ENCODE peak calls at places on chromosome 14, in nine cellular contexts. One of them, this sample, is unnamed.

GRCh38 chr14:91872011-91872476 is 4.7 kb upstream of the TC2N start:
- DNase-seq in mucosa of descending colon: no peak
- DNase-seq in MM.1S: no peak
- DNase-seq in HCT116: no peak
- DNase-seq in right atrium auricular region: no peak
- DNase-seq in WERI-Rb-1: no peak
- DNase-seq in SK-N-SH: no peak
- DNase-seq in body of pancreas: peak; percentile 88
- DNase-seq in mammary epithelial cell: no peak
- DNase-seq in this sample: no peak

GRCh38 chr14:21197418-21198205 is 41.7 kb upstream of the OR5AU1 start:
- DNase-seq in mucosa of descending colon: no peak
- DNase-seq in MM.1S: no peak
- DNase-seq in HCT116: no peak
- DNase-seq in right atrium auricular region: no peak
- DNase-seq in WERI-Rb-1: no peak
- DNase-seq in SK-N-SH: no peak
- DNase-seq in body of pancreas: no peak
- DNase-seq in mammary epithelial cell: no peak
- DNase-seq in this sample: peak; percentile 25

GRCh38 chr14:24542346-24542936 is 33.6 kb downstream of the CTSG start:
- DNase-seq in mucosa of descending colon: no peak
- DNase-seq in MM.1S: no peak
- DNase-seq in HCT116: no peak
- DNase-seq in right atrium auricular region: no peak
- DNase-seq in WERI-Rb-1: no peak
- DNase-seq in SK-N-SH: no peak
- DNase-seq in body of pancreas: no peak
- DNase-seq in mammary epithelial cell: peak; percentile 93
- DNase-seq in this sample: no peak

GRCh38 chr14:31189346-31190219 is 18.0 kb downstream of the HECTD1 start:
- DNase-seq in mucosa of descending colon: no peak
- DNase-seq in MM.1S: no peak
- DNase-seq in HCT116: no peak
- DNase-seq in right atrium auricular region: no peak
- DNase-seq in WERI-Rb-1: no peak
- DNase-seq in SK-N-SH: no peak
- DNase-seq in body of pancreas: no peak
- DNase-seq in mammary epithelial cell: no peak
- DNase-seq in this sample: no peak

GRCh38 chr14:51603495-51603894 is 48.2 kb upstream of the FRMD6 start:
- DNase-seq in mucosa of descending colon: no peak
- DNase-seq in MM.1S: no peak
- DNase-seq in HCT116: no peak
- DNase-seq in right atrium auricular region: no peak
- DNase-seq in WERI-Rb-1: no peak
- DNase-seq in SK-N-SH: no peak
- DNase-seq in body of pancreas: no peak
- DNase-seq in mammary epithelial cell: no peak
- DNase-seq in this sample: no peak

GRCh38 chr14:68814376-68815287 is 21.8 kb upstream of the ZFP36L1 start:
- DNase-seq in mucosa of descending colon: peak; percentile 75
- DNase-seq in MM.1S: no peak
- DNase-seq in HCT116: no peak
- DNase-seq in right atrium auricular region: peak; percentile 62
- DNase-seq in WERI-Rb-1: peak; percentile 66
- DNase-seq in SK-N-SH: peak; percentile 71
- DNase-seq in body of pancreas: peak; percentile 57
- DNase-seq in mammary epithelial cell: peak; percentile 11
- DNase-seq in this sample: peak; percentile 72

GRCh38 chr14:100159107-100159864 is at the start of gene DEGS2:
- DNase-seq in mucosa of descending colon: peak; percentile 79
- DNase-seq in MM.1S: peak; percentile 22
- DNase-seq in HCT116: no peak
- DNase-seq in right atrium auricular region: no peak
- DNase-seq in WERI-Rb-1: peak; percentile 57
- DNase-seq in SK-N-SH: peak; percentile 83
- DNase-seq in body of pancreas: peak; percentile 71
- DNase-seq in mammary epithelial cell: no peak
- DNase-seq in this sample: no peak

GRCh38 chr14:82657186-82657675 is 1123.6 kb upstream of the SEL1L start:
- DNase-seq in mucosa of descending colon: no peak
- DNase-seq in MM.1S: no peak
- DNase-seq in HCT116: no peak
- DNase-seq in right atrium auricular region: no peak
- DNase-seq in WERI-Rb-1: no peak
- DNase-seq in SK-N-SH: no peak
- DNase-seq in body of pancreas: no peak
- DNase-seq in mammary epithelial cell: no peak
- DNase-seq in this sample: no peak

GRCh38 chr14:74804219-74804825 is 41.2 kb downstream of the YLPM1 start:
- DNase-seq in mucosa of descending colon: no peak
- DNase-seq in MM.1S: peak; percentile 6
- DNase-seq in HCT116: peak; percentile 33
- DNase-seq in right atrium auricular region: no peak
- DNase-seq in WERI-Rb-1: no peak
- DNase-seq in SK-N-SH: peak; percentile 44
- DNase-seq in body of pancreas: no peak
- DNase-seq in mammary epithelial cell: peak; percentile 33
- DNase-seq in this sample: peak; percentile 67

GRCh38 chr14:31080060-31080459 is 53.9 kb upstream of the STRN3 start:
- DNase-seq in mucosa of descending colon: no peak
- DNase-seq in MM.1S: no peak
- DNase-seq in HCT116: no peak
- DNase-seq in right atrium auricular region: peak; percentile 16
- DNase-seq in WERI-Rb-1: no peak
- DNase-seq in SK-N-SH: no peak
- DNase-seq in body of pancreas: no peak
- DNase-seq in mammary epithelial cell: no peak
- DNase-seq in this sample: peak; percentile 36

GRCh38 chr14:23421594-23421993 is 13.5 kb upstream of the MYH6 start:
- DNase-seq in mucosa of descending colon: no peak
- DNase-seq in MM.1S: no peak
- DNase-seq in HCT116: no peak
- DNase-seq in right atrium auricular region: no peak
- DNase-seq in WERI-Rb-1: no peak
- DNase-seq in SK-N-SH: no peak
- DNase-seq in body of pancreas: no peak
- DNase-seq in mammary epithelial cell: no peak
- DNase-seq in this sample: no peak

GRCh38 chr14:76772300-76773187 is 11.3 kb downstream of the VASH1 start:
- DNase-seq in mucosa of descending colon: no peak
- DNase-seq in MM.1S: no peak
- DNase-seq in HCT116: no peak
- DNase-seq in right atrium auricular region: peak; percentile 88
- DNase-seq in WERI-Rb-1: no peak
- DNase-seq in SK-N-SH: no peak
- DNase-seq in body of pancreas: peak; percentile 9
- DNase-seq in mammary epithelial cell: no peak
- DNase-seq in this sample: peak; percentile 43

GRCh38 chr14:65485516-65485915 is 73.0 kb downstream of the FUT8 start:
- DNase-seq in mucosa of descending colon: no peak
- DNase-seq in MM.1S: no peak
- DNase-seq in HCT116: no peak
- DNase-seq in right atrium auricular region: no peak
- DNase-seq in WERI-Rb-1: no peak
- DNase-seq in SK-N-SH: no peak
- DNase-seq in body of pancreas: no peak
- DNase-seq in mammary epithelial cell: no peak
- DNase-seq in this sample: no peak

GRCh38 chr14:65487783-65488578 is 75.5 kb downstream of the FUT8 start:
- DNase-seq in mucosa of descending colon: no peak
- DNase-seq in MM.1S: no peak
- DNase-seq in HCT116: no peak
- DNase-seq in right atrium auricular region: no peak
- DNase-seq in WERI-Rb-1: no peak
- DNase-seq in SK-N-SH: no peak
- DNase-seq in body of pancreas: no peak
- DNase-seq in mammary epithelial cell: no peak
- DNase-seq in this sample: no peak

GRCh38 chr14:65483647-65484046 is 71.1 kb downstream of the FUT8 start:
- DNase-seq in mucosa of descending colon: no peak
- DNase-seq in MM.1S: no peak
- DNase-seq in HCT116: peak; percentile 10
- DNase-seq in right atrium auricular region: no peak
- DNase-seq in WERI-Rb-1: no peak
- DNase-seq in SK-N-SH: no peak
- DNase-seq in body of pancreas: no peak
- DNase-seq in mammary epithelial cell: peak; percentile 60
- DNase-seq in this sample: no peak

GRCh38 chr14:65482769-65483438 is 70.4 kb downstream of the FUT8 start:
- DNase-seq in mucosa of descending colon: no peak
- DNase-seq in MM.1S: no peak
- DNase-seq in HCT116: no peak
- DNase-seq in right atrium auricular region: no peak
- DNase-seq in WERI-Rb-1: no peak
- DNase-seq in SK-N-SH: no peak
- DNase-seq in body of pancreas: no peak
- DNase-seq in mammary epithelial cell: no peak
- DNase-seq in this sample: no peak

GRCh38 chr14:65486856-65487255 is 74.3 kb downstream of the FUT8 start:
- DNase-seq in mucosa of descending colon: no peak
- DNase-seq in MM.1S: no peak
- DNase-seq in HCT116: no peak
- DNase-seq in right atrium auricular region: no peak
- DNase-seq in WERI-Rb-1: no peak
- DNase-seq in SK-N-SH: no peak
- DNase-seq in body of pancreas: no peak
- DNase-seq in mammary epithelial cell: no peak
- DNase-seq in this sample: peak; percentile 25
- TF ChIP-seq CTCF in mucosa of descending colon: no peak
- TF ChIP-seq CTCF in MM.1S: no peak
- TF ChIP-seq CTCF in HCT116: no peak
- TF ChIP-seq CTCF in right atrium auricular region: no peak
- TF ChIP-seq CTCF in WERI-Rb-1: no peak
- TF ChIP-seq CTCF in SK-N-SH: no peak
- TF ChIP-seq CTCF in body of pancreas: no peak
- TF ChIP-seq CTCF in mammary epithelial cell: no peak
- TF ChIP-seq CTCF in this sample: no peak

DNA sequence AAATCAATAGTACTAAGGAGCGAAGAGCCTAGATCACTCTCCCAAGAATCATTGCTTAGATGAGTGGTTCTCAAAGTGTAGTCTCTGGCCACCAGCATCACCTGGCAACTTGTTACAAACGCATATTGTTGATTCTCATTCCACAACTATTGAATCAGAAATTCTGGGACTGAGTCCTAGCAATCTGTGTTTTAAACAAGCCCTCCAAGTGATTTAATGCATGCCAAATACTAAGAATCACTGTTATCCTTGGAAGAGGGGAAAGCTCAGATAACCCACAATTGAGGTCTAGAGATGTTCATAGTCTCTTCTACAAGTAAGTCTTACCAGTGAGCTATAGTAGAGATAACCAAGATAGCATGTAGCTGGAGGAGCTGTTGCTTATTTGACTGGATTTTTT is 666.6 kb downstream of the DIO2 start:
- DNase-seq in mucosa of descending colon: no peak
- DNase-seq in MM.1S: no peak
- DNase-seq in HCT116: no peak
- DNase-seq in right atrium auricular region: no peak
- DNase-seq in WERI-Rb-1: no peak
- DNase-seq in SK-N-SH: no peak
- DNase-seq in body of pancreas: no peak
- DNase-seq in mammary epithelial cell: no peak
- DNase-seq in this sample: peak; percentile 88
- H3K4me3 ChIP-seq in mucosa of descending colon: no peak overlapping the region
- H3K4me3 ChIP-seq in MM.1S: no peak overlapping the region
- H3K4me3 ChIP-seq in HCT116: no peak overlapping the region
- H3K4me3 ChIP-seq in right atrium auricular region: no peak overlapping the region
- H3K4me3 ChIP-seq in WERI-Rb-1: no peak overlapping the region
- H3K4me3 ChIP-seq in SK-N-SH: no peak overlapping the region
- H3K4me3 ChIP-seq in body of pancreas: no peak overlapping the region
- H3K4me3 ChIP-seq in mammary epithelial cell: no peak overlapping the region
- H3K4me3 ChIP-seq in this sample: no peak overlapping the region

GRCh38 chr14:102924632-102925588 is 2.4 kb downstream of the AMN start:
- DNase-seq in mucosa of descending colon: peak; percentile 48
- DNase-seq in MM.1S: no peak
- DNase-seq in HCT116: no peak
- DNase-seq in right atrium auricular region: no peak
- DNase-seq in WERI-Rb-1: no peak
- DNase-seq in SK-N-SH: no peak
- DNase-seq in body of pancreas: no peak
- DNase-seq in mammary epithelial cell: no peak
- DNase-seq in this sample: no peak
- TF ChIP-seq CTCF in mucosa of descending colon: no peak
- TF ChIP-seq CTCF in MM.1S: no peak
- TF ChIP-seq CTCF in HCT116: no peak
- TF ChIP-seq CTCF in right atrium auricular region: no peak
- TF ChIP-seq CTCF in WERI-Rb-1: peak; percentile 10
- TF ChIP-seq CTCF in SK-N-SH: peak; percentile 12
- TF ChIP-seq CTCF in body of pancreas: no peak
- TF ChIP-seq CTCF in mammary epithelial cell: no peak
- TF ChIP-seq CTCF in this sample: peak; percentile 18

GRCh38 chr14:78611796-78612571 is 441.8 kb downstream of the NRXN3 start:
- DNase-seq in mucosa of descending colon: no peak
- DNase-seq in MM.1S: no peak
- DNase-seq in HCT116: no peak
- DNase-seq in right atrium auricular region: no peak
- DNase-seq in WERI-Rb-1: no peak
- DNase-seq in SK-N-SH: no peak
- DNase-seq in body of pancreas: no peak
- DNase-seq in mammary epithelial cell: no peak
- DNase-seq in this sample: no peak

GRCh38 chr14:78608998-78609787 is 439.0 kb downstream of the NRXN3 start:
- DNase-seq in mucosa of descending colon: no peak
- DNase-seq in MM.1S: no peak
- DNase-seq in HCT116: no peak
- DNase-seq in right atrium auricular region: no peak
- DNase-seq in WERI-Rb-1: no peak
- DNase-seq in SK-N-SH: no peak
- DNase-seq in body of pancreas: no peak
- DNase-seq in mammary epithelial cell: no peak
- DNase-seq in this sample: no peak

GRCh38 chr14:78614651-78615050 is 444.5 kb downstream of the NRXN3 start:
- DNase-seq in mucosa of descending colon: no peak
- DNase-seq in MM.1S: no peak
- DNase-seq in HCT116: no peak
- DNase-seq in right atrium auricular region: no peak
- DNase-seq in WERI-Rb-1: no peak
- DNase-seq in SK-N-SH: no peak
- DNase-seq in body of pancreas: no peak
- DNase-seq in mammary epithelial cell: no peak
- DNase-seq in this sample: no peak

GRCh38 chr14:78611031-78611430 is 440.9 kb downstream of the NRXN3 start:
- DNase-seq in mucosa of descending colon: no peak
- DNase-seq in MM.1S: no peak
- DNase-seq in HCT116: no peak
- DNase-seq in right atrium auricular region: no peak
- DNase-seq in WERI-Rb-1: no peak
- DNase-seq in SK-N-SH: no peak
- DNase-seq in body of pancreas: no peak
- DNase-seq in mammary epithelial cell: no peak
- DNase-seq in this sample: no peak

DNA sequence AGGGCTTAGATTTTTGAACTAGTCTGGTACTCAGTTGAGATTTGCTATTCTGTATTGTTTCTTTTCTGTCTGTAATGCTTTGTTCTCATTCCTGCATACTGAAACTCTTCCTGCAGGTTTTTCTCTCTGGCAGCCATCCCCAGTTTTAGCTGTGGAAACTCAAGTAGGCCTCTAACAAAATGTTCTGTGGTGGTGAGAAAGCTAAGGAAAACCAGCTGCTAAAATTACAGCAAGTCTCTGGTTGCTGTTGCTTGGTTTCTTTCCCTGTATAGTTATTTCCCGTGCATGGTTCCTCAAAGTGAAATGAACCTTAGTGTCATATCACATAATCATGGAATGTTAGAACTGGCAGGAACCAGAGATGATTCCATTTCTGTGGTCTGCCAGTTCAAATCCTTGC is 442.5 kb downstream of the NRXN3 start:
- DNase-seq in mucosa of descending colon: no peak
- DNase-seq in MM.1S: no peak
- DNase-seq in HCT116: no peak
- DNase-seq in right atrium auricular region: no peak
- DNase-seq in WERI-Rb-1: no peak
- DNase-seq in SK-N-SH: no peak
- DNase-seq in body of pancreas: no peak
- DNase-seq in mammary epithelial cell: no peak
- DNase-seq in this sample: no peak
- H3K4me3 ChIP-seq in mucosa of descending colon: no peak overlapping the region
- H3K4me3 ChIP-seq in MM.1S: no peak overlapping the region
- H3K4me3 ChIP-seq in HCT116: no peak overlapping the region
- H3K4me3 ChIP-seq in right atrium auricular region: no peak overlapping the region
- H3K4me3 ChIP-seq in WERI-Rb-1: no peak overlapping the region
- H3K4me3 ChIP-seq in SK-N-SH: no peak overlapping the region
- H3K4me3 ChIP-seq in body of pancreas: no peak overlapping the region
- H3K4me3 ChIP-seq in mammary epithelial cell: no peak overlapping the region
- H3K4me3 ChIP-seq in this sample: no peak overlapping the region

This sample was measured in astrocyte of the spinal cord.